ENCODE peak calls at places on chromosomes 4 and X, in eight cellular contexts. One of them, this sample, is unnamed.

GRCh38 chrX:87003031-87003430 is 514.6 kb upstream of the KLHL4 start:
- DNase-seq in endothelial cell: no peak
- DNase-seq in upper lobe of right lung: no peak
- DNase-seq in right atrium auricular region: no peak
- DNase-seq in CD8-positive, alpha-beta T cell: no peak
- DNase-seq in mammary epithelial cell: no peak
- DNase-seq in fibroblast of mammary gland: no peak
- DNase-seq in A172: no peak
- DNase-seq in this sample: no peak

GRCh38 chr4:106987314-106987713 is 48.8 kb downstream of the DKK2 start:
- DNase-seq in endothelial cell: no peak
- DNase-seq in upper lobe of right lung: no peak
- DNase-seq in right atrium auricular region: no peak
- DNase-seq in CD8-positive, alpha-beta T cell: no peak
- DNase-seq in mammary epithelial cell: no peak
- DNase-seq in fibroblast of mammary gland: no peak
- DNase-seq in A172: no peak
- DNase-seq in this sample: no peak

GRCh38 chr4:156575430-156576073 is 396.0 kb downstream of the PDGFC start:
- DNase-seq in endothelial cell: no peak
- DNase-seq in upper lobe of right lung: peak
- DNase-seq in right atrium auricular region: no peak
- DNase-seq in CD8-positive, alpha-beta T cell: no peak
- DNase-seq in mammary epithelial cell: peak
- DNase-seq in fibroblast of mammary gland: no peak
- DNase-seq in A172: peak
- DNase-seq in this sample: no peak

GRCh38 chr4:115274545-115274944 is 161.1 kb upstream of the NDST4 start:
- DNase-seq in endothelial cell: no peak
- DNase-seq in upper lobe of right lung: no peak
- DNase-seq in right atrium auricular region: no peak
- DNase-seq in CD8-positive, alpha-beta T cell: no peak
- DNase-seq in mammary epithelial cell: no peak
- DNase-seq in fibroblast of mammary gland: no peak
- DNase-seq in A172: no peak
- DNase-seq in this sample: no peak

GRCh38 chr4:151798678-151799416 is 38.0 kb upstream of the GATB start:
- DNase-seq in endothelial cell: no peak
- DNase-seq in upper lobe of right lung: no peak
- DNase-seq in right atrium auricular region: no peak
- DNase-seq in CD8-positive, alpha-beta T cell: no peak
- DNase-seq in mammary epithelial cell: no peak
- DNase-seq in fibroblast of mammary gland: no peak
- DNase-seq in A172: peak
- DNase-seq in this sample: no peak

GRCh38 chr4:22456291-22456690 is 59.6 kb downstream of the ADGRA3 start:
- DNase-seq in endothelial cell: no peak
- DNase-seq in upper lobe of right lung: no peak
- DNase-seq in right atrium auricular region: no peak
- DNase-seq in CD8-positive, alpha-beta T cell: no peak
- DNase-seq in mammary epithelial cell: no peak
- DNase-seq in fibroblast of mammary gland: no peak
- DNase-seq in A172: no peak
- DNase-seq in this sample: no peak

GRCh38 chr4:44912980-44913379 is 186.6 kb upstream of the GNPDA2 start:
- DNase-seq in endothelial cell: no peak
- DNase-seq in upper lobe of right lung: no peak
- DNase-seq in right atrium auricular region: no peak
- DNase-seq in CD8-positive, alpha-beta T cell: no peak
- DNase-seq in mammary epithelial cell: no peak
- DNase-seq in fibroblast of mammary gland: no peak
- DNase-seq in A172: no peak
- DNase-seq in this sample: no peak

GRCh38 chrX:10769165-10769564 is 148.8 kb upstream of the MID1 start:
- DNase-seq in endothelial cell: no peak
- DNase-seq in upper lobe of right lung: no peak
- DNase-seq in right atrium auricular region: no peak
- DNase-seq in CD8-positive, alpha-beta T cell: no peak
- DNase-seq in mammary epithelial cell: peak
- DNase-seq in fibroblast of mammary gland: peak
- DNase-seq in A172: peak
- DNase-seq in this sample: no peak

GRCh38 chr4:71296945-71297344 is 41.9 kb upstream of the SLC4A4 start:
- DNase-seq in endothelial cell: no peak
- DNase-seq in upper lobe of right lung: no peak
- DNase-seq in right atrium auricular region: no peak
- DNase-seq in CD8-positive, alpha-beta T cell: no peak
- DNase-seq in mammary epithelial cell: peak
- DNase-seq in fibroblast of mammary gland: no peak
- DNase-seq in A172: no peak
- DNase-seq in this sample: no peak

GRCh38 chrX:132412208-132412607 is 76.6 kb downstream of the MBNL3 start:
- DNase-seq in endothelial cell: peak
- DNase-seq in upper lobe of right lung: no peak
- DNase-seq in right atrium auricular region: no peak
- DNase-seq in CD8-positive, alpha-beta T cell: no peak
- DNase-seq in mammary epithelial cell: no peak
- DNase-seq in fibroblast of mammary gland: no peak
- DNase-seq in A172: no peak
- DNase-seq in this sample: no peak

GRCh38 chr4:79249879-79250503 is 75.9 kb downstream of the NAA11 start:
- DNase-seq in endothelial cell: no peak
- DNase-seq in upper lobe of right lung: no peak
- DNase-seq in right atrium auricular region: no peak
- DNase-seq in CD8-positive, alpha-beta T cell: no peak
- DNase-seq in mammary epithelial cell: no peak
- DNase-seq in fibroblast of mammary gland: no peak
- DNase-seq in A172: peak
- DNase-seq in this sample: no peak

GRCh38 chrX:20594985-20595384 is 328.3 kb upstream of the RPS6KA3 start:
- DNase-seq in endothelial cell: no peak
- DNase-seq in upper lobe of right lung: no peak
- DNase-seq in right atrium auricular region: no peak
- DNase-seq in CD8-positive, alpha-beta T cell: no peak
- DNase-seq in mammary epithelial cell: no peak
- DNase-seq in fibroblast of mammary gland: peak
- DNase-seq in A172: peak
- DNase-seq in this sample: no peak

GRCh38 chr4:159024266-159024665 is 78.6 kb upstream of the RAPGEF2 start:
- DNase-seq in endothelial cell: no peak
- DNase-seq in upper lobe of right lung: no peak
- DNase-seq in right atrium auricular region: no peak
- DNase-seq in CD8-positive, alpha-beta T cell: no peak
- DNase-seq in mammary epithelial cell: no peak
- DNase-seq in fibroblast of mammary gland: no peak
- DNase-seq in A172: no peak
- DNase-seq in this sample: no peak